ENCODE peak calls at places on chromosomes 1 and 21, in five cellular contexts. One of them, this sample, is unnamed.

GRCh38 chr1:229848762-229849677 is 218.0 kb upstream of the GALNT2 start:
- DNase-seq in upper lobe of left lung: no peak
- DNase-seq in SK-N-SH: peak
- DNase-seq in transverse colon: no peak
- DNase-seq in esophagus muscularis mucosa: no peak
- DNase-seq in this sample: no peak

GRCh38 chr1:172917972-172918371 is 132.8 kb downstream of the TNFSF18 start:
- DNase-seq in esophagus muscularis mucosa: no peak
- DNase-seq in upper lobe of left lung: no peak
- DNase-seq in SK-N-SH: no peak
- DNase-seq in transverse colon: no peak
- DNase-seq in this sample: no peak

GRCh38 chr1:97806336-97806735 is 114.5 kb downstream of the DPYD start:
- DNase-seq in SK-N-SH: no peak
- DNase-seq in upper lobe of left lung: no peak
- DNase-seq in transverse colon: no peak
- DNase-seq in esophagus muscularis mucosa: no peak
- DNase-seq in this sample: no peak

GRCh38 chr1:209871006-209871405 is 43.2 kb downstream of the UTP25 start:
- DNase-seq in transverse colon: no peak
- DNase-seq in SK-N-SH: no peak
- DNase-seq in upper lobe of left lung: no peak
- DNase-seq in esophagus muscularis mucosa: no peak
- DNase-seq in this sample: no peak

GRCh38 chr1:52142220-52143153 is 598 bp downstream of the ZFYVE9 start:
- DNase-seq in upper lobe of left lung: peak
- DNase-seq in esophagus muscularis mucosa: no peak
- DNase-seq in SK-N-SH: peak
- DNase-seq in transverse colon: peak
- DNase-seq in this sample: peak

GRCh38 chr1:54453089-54453488 is 46.9 kb upstream of the SSBP3 start:
- DNase-seq in esophagus muscularis mucosa: no peak
- DNase-seq in SK-N-SH: no peak
- DNase-seq in upper lobe of left lung: no peak
- DNase-seq in transverse colon: no peak
- DNase-seq in this sample: no peak

GRCh38 chr1:87111659-87112339 is 197.4 kb downstream of the HS2ST1 start:
- DNase-seq in transverse colon: no peak
- DNase-seq in upper lobe of left lung: no peak
- DNase-seq in esophagus muscularis mucosa: no peak
- DNase-seq in SK-N-SH: no peak
- DNase-seq in this sample: no peak

GRCh38 chr1:207659545-207660148 is 14.7 kb downstream of the CR1L start:
- DNase-seq in transverse colon: peak
- DNase-seq in upper lobe of left lung: no peak
- DNase-seq in SK-N-SH: no peak
- DNase-seq in esophagus muscularis mucosa: no peak
- DNase-seq in this sample: peak

GRCh38 chr1:65068202-65069011 is 79.6 kb upstream of the AK4 start:
- DNase-seq in esophagus muscularis mucosa: no peak
- DNase-seq in SK-N-SH: peak
- DNase-seq in upper lobe of left lung: peak
- DNase-seq in transverse colon: peak
- DNase-seq in this sample: no peak

GRCh38 chr1:62782197-62782886 is 1.6 kb upstream of the ATG4C start:
- DNase-seq in upper lobe of left lung: no peak
- DNase-seq in transverse colon: no peak
- DNase-seq in esophagus muscularis mucosa: no peak
- DNase-seq in SK-N-SH: no peak
- DNase-seq in this sample: no peak

GRCh38 chr1:18452550-18452949 is 28.2 kb upstream of the KLHDC7A start:
- DNase-seq in transverse colon: no peak
- DNase-seq in upper lobe of left lung: no peak
- DNase-seq in SK-N-SH: peak
- DNase-seq in esophagus muscularis mucosa: no peak
- DNase-seq in this sample: no peak

GRCh38 chr1:192967211-192967877 is 91.8 kb downstream of the UCHL5 start:
- DNase-seq in SK-N-SH: no peak
- DNase-seq in upper lobe of left lung: no peak
- DNase-seq in transverse colon: no peak
- DNase-seq in esophagus muscularis mucosa: no peak
- DNase-seq in this sample: no peak

GRCh38 chr1:33327587-33328325 is 6.9 kb upstream of the A3GALT2 start:
- DNase-seq in transverse colon: peak
- DNase-seq in SK-N-SH: no peak
- DNase-seq in upper lobe of left lung: peak
- DNase-seq in esophagus muscularis mucosa: no peak
- DNase-seq in this sample: peak

GRCh38 chr1:56080123-56080522 is 499.2 kb downstream of the PLPP3 start:
- DNase-seq in upper lobe of left lung: no peak
- DNase-seq in transverse colon: no peak
- DNase-seq in SK-N-SH: no peak
- DNase-seq in esophagus muscularis mucosa: no peak
- DNase-seq in this sample: no peak

GRCh38 chr1:40876891-40877290 is 14.7 kb upstream of the CITED4 start:
- DNase-seq in SK-N-SH: no peak
- DNase-seq in upper lobe of left lung: no peak
- DNase-seq in transverse colon: no peak
- DNase-seq in esophagus muscularis mucosa: no peak
- DNase-seq in this sample: no peak

GRCh38 chr1:205269711-205270110 is 42.0 kb downstream of the TMCC2 start:
- DNase-seq in SK-N-SH: no peak
- DNase-seq in esophagus muscularis mucosa: no peak
- DNase-seq in transverse colon: no peak
- DNase-seq in upper lobe of left lung: no peak
- DNase-seq in this sample: no peak

GRCh38 chr1:169287280-169287679 is 80.3 kb downstream of the NME7 start:
- DNase-seq in SK-N-SH: no peak
- DNase-seq in upper lobe of left lung: no peak
- DNase-seq in esophagus muscularis mucosa: no peak
- DNase-seq in transverse colon: no peak
- DNase-seq in this sample: no peak

GRCh38 chr1:232192781-232193450 is 437.0 kb downstream of the SIPA1L2 start:
- DNase-seq in SK-N-SH: no peak
- DNase-seq in upper lobe of left lung: no peak
- DNase-seq in esophagus muscularis mucosa: no peak
- DNase-seq in transverse colon: no peak
- DNase-seq in this sample: no peak

GRCh38 chr1:167122121-167122480 is 28.2 kb downstream of the STYXL2 start:
- DNase-seq in esophagus muscularis mucosa: peak
- DNase-seq in transverse colon: no peak
- DNase-seq in upper lobe of left lung: no peak
- DNase-seq in SK-N-SH: no peak
- DNase-seq in this sample: no peak

GRCh38 chr1:203985044-203985443 is 87.9 kb upstream of the SOX13 start:
- DNase-seq in SK-N-SH: no peak
- DNase-seq in transverse colon: no peak
- DNase-seq in upper lobe of left lung: no peak
- DNase-seq in esophagus muscularis mucosa: peak
- DNase-seq in this sample: no peak

GRCh38 chr1:27292111-27292510 is 29.9 kb upstream of the TMEM222 start:
- DNase-seq in transverse colon: no peak
- DNase-seq in SK-N-SH: no peak
- DNase-seq in esophagus muscularis mucosa: no peak
- DNase-seq in upper lobe of left lung: peak
- DNase-seq in this sample: no peak

GRCh38 chr1:97877307-97877706 is 43.5 kb downstream of the DPYD start:
- DNase-seq in upper lobe of left lung: no peak
- DNase-seq in transverse colon: no peak
- DNase-seq in SK-N-SH: no peak
- DNase-seq in esophagus muscularis mucosa: no peak
- DNase-seq in this sample: no peak

GRCh38 chr1:36016686-36017085 is 67.2 kb upstream of the TEKT2 start:
- DNase-seq in esophagus muscularis mucosa: no peak
- DNase-seq in SK-N-SH: no peak
- DNase-seq in upper lobe of left lung: no peak
- DNase-seq in transverse colon: no peak
- DNase-seq in this sample: no peak

GRCh38 chr1:94989911-94990463 is 63.1 kb upstream of the CNN3 start:
- DNase-seq in transverse colon: no peak
- DNase-seq in SK-N-SH: no peak
- DNase-seq in esophagus muscularis mucosa: peak
- DNase-seq in upper lobe of left lung: no peak
- DNase-seq in this sample: no peak

GRCh38 chr1:57072775-57073174 is 107.0 kb upstream of the C8B start:
- DNase-seq in upper lobe of left lung: no peak
- DNase-seq in esophagus muscularis mucosa: no peak
- DNase-seq in SK-N-SH: no peak
- DNase-seq in transverse colon: no peak
- DNase-seq in this sample: no peak

GRCh38 chr1:242651817-242652216 is 127.3 kb upstream of the PLD5 start:
- DNase-seq in SK-N-SH: no peak
- DNase-seq in upper lobe of left lung: no peak
- DNase-seq in transverse colon: no peak
- DNase-seq in esophagus muscularis mucosa: no peak
- DNase-seq in this sample: no peak

GRCh38 chr1:89518116-89518780 is 6.4 kb upstream of the LRRC8B start:
- DNase-seq in SK-N-SH: no peak
- DNase-seq in esophagus muscularis mucosa: no peak
- DNase-seq in transverse colon: no peak
- DNase-seq in upper lobe of left lung: peak
- DNase-seq in this sample: no peak

GRCh38 chr1:164440222-164440621 is 118.8 kb upstream of the PBX1 start:
- DNase-seq in transverse colon: no peak
- DNase-seq in upper lobe of left lung: no peak
- DNase-seq in esophagus muscularis mucosa: no peak
- DNase-seq in SK-N-SH: peak
- DNase-seq in this sample: no peak

GRCh38 chr1:234611153-234611798 is 1.3 kb upstream of the IRF2BP2 start:
- DNase-seq in esophagus muscularis mucosa: no peak
- DNase-seq in SK-N-SH: peak
- DNase-seq in transverse colon: no peak
- DNase-seq in upper lobe of left lung: peak
- DNase-seq in this sample: no peak

GRCh38 chr1:10450156-10450801 is 448 bp downstream of the CORT start:
- DNase-seq in transverse colon: no peak
- DNase-seq in esophagus muscularis mucosa: no peak
- DNase-seq in upper lobe of left lung: no peak
- DNase-seq in SK-N-SH: peak
- DNase-seq in this sample: no peak

GRCh38 chr1:167714851-167715652 is 6.7 kb upstream of the MPZL1 start:
- DNase-seq in SK-N-SH: peak
- DNase-seq in upper lobe of left lung: peak
- DNase-seq in transverse colon: peak
- DNase-seq in esophagus muscularis mucosa: peak
- DNase-seq in this sample: peak

GRCh38 chr1:9643351-9644256 is 7.9 kb upstream of the PIK3CD start:
- DNase-seq in esophagus muscularis mucosa: no peak
- DNase-seq in transverse colon: no peak
- DNase-seq in SK-N-SH: no peak
- DNase-seq in upper lobe of left lung: no peak
- DNase-seq in this sample: no peak

GRCh38 chr1:39700348-39700747 is 9.1 kb upstream of the HPCAL4 start:
- DNase-seq in transverse colon: no peak
- DNase-seq in upper lobe of left lung: no peak
- DNase-seq in SK-N-SH: no peak
- DNase-seq in esophagus muscularis mucosa: no peak
- DNase-seq in this sample: no peak

GRCh38 chr1:151243683-151244216 is 10.8 kb upstream of the PSMD4 start:
- DNase-seq in SK-N-SH: no peak
- DNase-seq in transverse colon: no peak
- DNase-seq in esophagus muscularis mucosa: no peak
- DNase-seq in upper lobe of left lung: no peak
- DNase-seq in this sample: no peak

GRCh38 chr1:186404454-186405051 is 28.9 kb downstream of the ODR4 start:
- DNase-seq in upper lobe of left lung: no peak
- DNase-seq in SK-N-SH: peak
- DNase-seq in esophagus muscularis mucosa: no peak
- DNase-seq in transverse colon: no peak
- DNase-seq in this sample: no peak

GRCh38 chr1:115237507-115237906 is 100.5 kb downstream of the NGF start:
- DNase-seq in esophagus muscularis mucosa: no peak
- DNase-seq in transverse colon: no peak
- DNase-seq in upper lobe of left lung: no peak
- DNase-seq in SK-N-SH: no peak
- DNase-seq in this sample: no peak

GRCh38 chr1:56709269-56709880 is 64.3 kb downstream of the PRKAA2 start:
- DNase-seq in upper lobe of left lung: no peak
- DNase-seq in transverse colon: no peak
- DNase-seq in esophagus muscularis mucosa: no peak
- DNase-seq in SK-N-SH: peak
- DNase-seq in this sample: no peak

GRCh38 chr21:26909972-26910371 is 56.9 kb downstream of the ADAMTS5 start:
- DNase-seq in SK-N-SH: no peak
- DNase-seq in upper lobe of left lung: no peak
- DNase-seq in transverse colon: no peak
- DNase-seq in esophagus muscularis mucosa: no peak
- DNase-seq in this sample: no peak
- TF ChIP-seq EP300 in SK-N-SH: no peak
- TF ChIP-seq EP300 in upper lobe of left lung: no peak
- TF ChIP-seq EP300 in transverse colon: no peak
- TF ChIP-seq EP300 in esophagus muscularis mucosa: no peak
- TF ChIP-seq EP300 in this sample: no peak

GRCh38 chr1:84223751-84224432 is 77.6 kb upstream of the SAMD13 start:
- DNase-seq in esophagus muscularis mucosa: no peak
- DNase-seq in transverse colon: no peak
- DNase-seq in SK-N-SH: no peak
- DNase-seq in upper lobe of left lung: no peak
- DNase-seq in this sample: no peak

GRCh38 chr1:84225636-84226035 is 75.9 kb upstream of the SAMD13 start:
- DNase-seq in esophagus muscularis mucosa: no peak
- DNase-seq in transverse colon: no peak
- DNase-seq in upper lobe of left lung: no peak
- DNase-seq in SK-N-SH: no peak
- DNase-seq in this sample: no peak

GRCh38 chr1:84224905-84225304 is 76.6 kb upstream of the SAMD13 start:
- DNase-seq in upper lobe of left lung: no peak
- DNase-seq in transverse colon: no peak
- DNase-seq in esophagus muscularis mucosa: no peak
- DNase-seq in SK-N-SH: no peak
- DNase-seq in this sample: no peak
- H3K27ac ChIP-seq in upper lobe of left lung: no peak
- H3K27ac ChIP-seq in transverse colon: no peak
- H3K27ac ChIP-seq in esophagus muscularis mucosa: no peak
- H3K27ac ChIP-seq in SK-N-SH: no peak
- H3K27ac ChIP-seq in this sample: no peak

GRCh38 chr1:5597991-5598823 is 394.0 kb downstream of the NPHP4 start:
- DNase-seq in esophagus muscularis mucosa: peak
- DNase-seq in SK-N-SH: peak
- DNase-seq in transverse colon: no peak
- DNase-seq in upper lobe of left lung: no peak
- DNase-seq in this sample: peak
- TF ChIP-seq POLR2AphosphoS5 in esophagus muscularis mucosa: no peak
- TF ChIP-seq POLR2AphosphoS5 in SK-N-SH: no peak
- TF ChIP-seq POLR2AphosphoS5 in transverse colon: no peak
- TF ChIP-seq POLR2AphosphoS5 in upper lobe of left lung: no peak
- TF ChIP-seq POLR2AphosphoS5 in this sample: no peak

DNA sequence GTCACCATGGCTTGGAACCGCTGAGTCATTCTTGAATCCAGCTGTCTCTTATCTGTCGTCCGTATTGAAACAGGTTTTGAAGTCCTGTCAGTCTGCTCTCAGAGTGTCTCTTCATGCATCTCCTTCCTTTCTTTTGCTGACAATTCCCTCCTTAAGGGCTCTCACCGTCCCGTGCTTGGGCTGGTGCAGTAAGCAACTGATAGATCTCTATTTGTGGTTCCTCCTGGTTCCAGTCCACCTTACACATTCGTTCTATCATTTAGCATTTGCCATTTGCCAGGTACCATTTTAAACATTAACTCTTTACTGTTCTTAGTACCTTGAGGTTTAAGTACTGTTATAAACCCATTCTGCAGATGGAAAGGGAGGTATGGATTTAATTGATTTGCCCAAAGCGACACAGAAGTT is 88.9 kb downstream of the DYRK1A start:
- DNase-seq in SK-N-SH: no peak
- DNase-seq in upper lobe of left lung: no peak
- DNase-seq in transverse colon: no peak
- DNase-seq in esophagus muscularis mucosa: no peak
- DNase-seq in this sample: no peak
- TF ChIP-seq EP300 in SK-N-SH: no peak
- TF ChIP-seq EP300 in upper lobe of left lung: no peak
- TF ChIP-seq EP300 in transverse colon: no peak
- TF ChIP-seq EP300 in esophagus muscularis mucosa: no peak
- TF ChIP-seq EP300 in this sample: no peak

This sample was measured in stomach.